ENCODE peak calls at places on chromosome 15, in five cellular contexts. Q is astrocyte of the spinal cord; Y is endodermal cell; X is left cardiac atrium; S is activated naive CD4-positive, alpha-beta T cell. N is an unnamed sample.

GRCh38 chr15:52787123-52787503 is 3.0 kb downstream of the ONECUT1 start:
- DNase-seq in Y (peak), S (no peak), X (no peak), Q (no peak), N (no peak)

GRCh38 chr15:63373330-63373729 is 8.3 kb downstream of the CA12 start:
- DNase-seq in X (no peak), S (no peak), Y (no peak), Q (no peak), N (no peak)

GRCh38 chr15:86568378-86568777 is 488.7 kb downstream of the AGBL1 start:
- DNase-seq in Y (no peak), S (no peak), X (no peak), Q (no peak), N (no peak)

GRCh38 chr15:88872706-88873105 is 22.6 kb downstream of the HAPLN3 start:
- DNase-seq in X (no peak), Q (no peak), S (no peak), Y (no peak), N (no peak)

GRCh38 chr15:79743032-79743431 is 153.8 kb downstream of the MTHFS start:
- DNase-seq in S (no peak), Q (no peak), Y (no peak), X (no peak), N (no peak)

GRCh38 chr15:70530906-70531305 is 232.5 kb downstream of the UACA start:
- DNase-seq in Q (no peak), S (no peak), X (no peak), Y (peak), N (no peak)

GRCh38 chr15:22253676-22254408 is 173.5 kb downstream of the OR4M2 start:
- DNase-seq in S (no peak), Q (no peak), Y (no peak), X (no peak), N (no peak)

GRCh38 chr15:33871911-33872760 is 96.2 kb upstream of the CHRM5 start:
- DNase-seq in Q (no peak), Y (no peak), X (no peak), S (no peak), N (no peak)

GRCh38 chr15:61175024-61175423 is 54.1 kb downstream of the RORA start:
- DNase-seq in X (no peak), Q (no peak), Y (peak), S (no peak), N (no peak)

GRCh38 chr15:52486003-52486996 is 42.4 kb downstream of the MYO5A start:
- DNase-seq in Y (peak), X (no peak), Q (peak), S (no peak), N (no peak)

GRCh38 chr15:36363335-36363734 is 216.1 kb upstream of the CDIN1 start:
- DNase-seq in X (no peak), Q (peak), Y (no peak), S (no peak), N (no peak)

GRCh38 chr15:33152502-33153109 is 41.9 kb downstream of the FMN1 start:
- DNase-seq in Y (no peak), X (no peak), Q (peak), S (no peak), N (no peak)

GRCh38 chr15:42808921-42809320 is 72.0 kb upstream of the CDAN1 start:
- DNase-seq in Q (no peak), X (no peak), Y (no peak), S (no peak), N (no peak)

GRCh38 chr15:93028632-93029612 is 60.1 kb downstream of the RGMA start:
- DNase-seq in S (no peak), Y (peak), X (peak), Q (peak), N (no peak)

GRCh38 chr15:92638291-92638708 is 17.3 kb downstream of the FAM174B start:
- DNase-seq in S (no peak), Y (no peak), X (no peak), Q (peak), N (no peak)

GRCh38 chr15:35118987-35119386 is 33.9 kb upstream of the NANOGP8 start:
- DNase-seq in S (no peak), Q (no peak), Y (no peak), X (no peak), N (no peak)

GRCh38 chr15:69595009-69595825 is 142.6 kb downstream of the RPLP1 start:
- DNase-seq in X (peak), Y (no peak), S (no peak), Q (peak), N (no peak)